ENCODE peak calls at places on chromosomes 6 and 20, in nine cellular contexts. J is brain microvascular endothelial cell; W is naive B cell; T is caudate nucleus; F is A172; M is lower lobe of right lung; U is activated T-helper 1 cell treated with anti-CD3 and anti-CD28 coated beads, Interleukin-2, amount 50 U/mL, for 16 hours; I is endothelial cell; G is left ventricle myocardium inferior. E is an unnamed sample.

GRCh38 chr6:132023490-132023889 is 72.3 kb upstream of the CCN2 start:
- DNase-seq in J (peak), W (no peak), T (no peak), F (no peak), M (no peak), U (no peak), I (no peak), G (no peak), E (no peak)

GRCh38 chr6:17842014-17842776 is 135.5 kb upstream of the NUP153 start:
- DNase-seq in J (no peak), W (no peak), T (no peak), F (no peak), M (no peak), U (no peak), I (no peak), G (no peak), E (no peak)

GRCh38 chr6:139763468-139764214 is 389.2 kb upstream of the CITED2 start:
- DNase-seq in J (no peak), W (no peak), T (no peak), F (peak), M (no peak), U (no peak), I (no peak), G (no peak), E (no peak)

GRCh38 chr20:13028001-13028400 is 19.2 kb downstream of the SPTLC3 start:
- DNase-seq in J (peak), W (no peak), T (no peak), F (no peak), M (no peak), U (no peak), I (no peak), G (no peak), E (no peak)

GRCh38 chr6:38391206-38391908 is 248.4 kb downstream of the BTBD9 start:
- DNase-seq in J (no peak), W (no peak), T (no peak), F (peak), M (no peak), U (no peak), I (no peak), G (no peak), E (no peak)

GRCh38 chr20:8005575-8006366 is 13.8 kb downstream of the TMX4 start:
- DNase-seq in J (no peak), W (no peak), T (no peak), F (no peak), M (no peak), U (no peak), I (no peak), G (no peak), E (no peak)

GRCh38 chr20:61118429-61119224 is 133.4 kb upstream of the CDH4 start:
- DNase-seq in J (peak), W (no peak), T (no peak), F (peak), M (no peak), U (no peak), I (no peak), G (no peak), E (no peak)

GRCh38 chr6:169619650-169620049 is 82.2 kb downstream of the WDR27 start:
- DNase-seq in J (peak), W (no peak), T (no peak), F (peak), M (no peak), U (no peak), I (no peak), G (no peak), E (no peak)

GRCh38 chr20:58993332-58994248 is 12.5 kb downstream of the NELFCD start:
- DNase-seq in J (no peak), W (no peak), T (no peak), F (no peak), M (no peak), U (no peak), I (no peak), G (no peak), E (no peak)

GRCh38 chr6:111614833-111615582 is 9.3 kb upstream of the TRAF3IP2 start:
- DNase-seq in J (no peak), W (no peak), T (no peak), F (no peak), M (peak), U (no peak), I (no peak), G (no peak), E (no peak)

GRCh38 chr6:15444881-15445280 is 199.0 kb downstream of the JARID2 start:
- DNase-seq in J (no peak), W (no peak), T (no peak), F (peak), M (no peak), U (no peak), I (no peak), G (no peak), E (no peak)

GRCh38 chr6:37514377-37514776 is 14.7 kb upstream of the CCDC167 start:
- DNase-seq in J (peak), W (no peak), T (no peak), F (peak), M (no peak), U (peak), I (no peak), G (no peak), E (no peak)

GRCh38 chr6:17865798-17866725 is 121.4 kb downstream of the KIF13A start:
- DNase-seq in J (peak), W (no peak), T (peak), F (peak), M (no peak), U (no peak), I (no peak), G (peak), E (no peak)

GRCh38 chr6:37913210-37913609 is 93.7 kb downstream of the ZFAND3 start:
- DNase-seq in J (no peak), W (no peak), T (no peak), F (no peak), M (no peak), U (no peak), I (no peak), G (no peak), E (no peak)